ENCODE peak calls at places on chromosomes 12 and 14, in nine cellular contexts. C, A, V, K, R, H, B, N and U are unnamed samples. For H3K27me3, the result is how much of the 10 kb centered on the place peaks cover.

GRCh38 chr14:64388533-64389243 is 535 bp downstream of the MTHFD1 start:
- DNase-seq in C (peak), A (no peak), V (no peak), K (peak), R (peak), H (no peak), B (peak), N (no peak), U (no peak)

GRCh38 chr14:22549304-22549962 is 39.6 kb downstream of the DAD1 start:
- DNase-seq in C (no peak), A (no peak), V (no peak), K (no peak), R (no peak), H (no peak), B (no peak), N (no peak), U (no peak)

GRCh38 chr12:70985850-70986249 is 65.3 kb upstream of the PTPRR start:
- DNase-seq in C (no peak), A (no peak), V (no peak), K (no peak), R (no peak), H (no peak), B (no peak), N (no peak), U (no peak)

GRCh38 chr14:89384023-89384422 is 33.0 kb downstream of the FOXN3 start:
- DNase-seq in C (no peak), A (no peak), V (no peak), K (no peak), R (no peak), H (peak), B (no peak), N (no peak), U (no peak)

GRCh38 chr14:23294734-23295561 is 7.7 kb downstream of the PPP1R3E start:
- DNase-seq in C (peak), A (peak), V (no peak), K (peak), R (peak), H (peak), B (peak), N (no peak), U (no peak)

GRCh38 chr12:109728921-109729836 is 15.6 kb downstream of the FAM222A start:
- DNase-seq in C (no peak), A (peak), V (no peak), K (no peak), R (no peak), H (no peak), B (no peak), N (no peak), U (no peak)

GRCh38 chr12:89878327-89878726 is 169.7 kb upstream of the ATP2B1 start:
- DNase-seq in C (no peak), A (no peak), V (no peak), K (no peak), R (no peak), H (no peak), B (no peak), N (no peak), U (no peak)

GRCh38 chr14:93045965-93046695 is 69.6 kb downstream of the ITPK1 start:
- DNase-seq in C (peak), A (no peak), V (no peak), K (no peak), R (peak), H (peak), B (peak), N (peak), U (no peak)

GRCh38 chr12:105706321-105706972 is 376.0 kb downstream of the C12orf75 start:
- DNase-seq in C (no peak), A (peak), V (no peak), K (peak), R (peak), H (no peak), B (peak), N (no peak), U (no peak)

DNA sequence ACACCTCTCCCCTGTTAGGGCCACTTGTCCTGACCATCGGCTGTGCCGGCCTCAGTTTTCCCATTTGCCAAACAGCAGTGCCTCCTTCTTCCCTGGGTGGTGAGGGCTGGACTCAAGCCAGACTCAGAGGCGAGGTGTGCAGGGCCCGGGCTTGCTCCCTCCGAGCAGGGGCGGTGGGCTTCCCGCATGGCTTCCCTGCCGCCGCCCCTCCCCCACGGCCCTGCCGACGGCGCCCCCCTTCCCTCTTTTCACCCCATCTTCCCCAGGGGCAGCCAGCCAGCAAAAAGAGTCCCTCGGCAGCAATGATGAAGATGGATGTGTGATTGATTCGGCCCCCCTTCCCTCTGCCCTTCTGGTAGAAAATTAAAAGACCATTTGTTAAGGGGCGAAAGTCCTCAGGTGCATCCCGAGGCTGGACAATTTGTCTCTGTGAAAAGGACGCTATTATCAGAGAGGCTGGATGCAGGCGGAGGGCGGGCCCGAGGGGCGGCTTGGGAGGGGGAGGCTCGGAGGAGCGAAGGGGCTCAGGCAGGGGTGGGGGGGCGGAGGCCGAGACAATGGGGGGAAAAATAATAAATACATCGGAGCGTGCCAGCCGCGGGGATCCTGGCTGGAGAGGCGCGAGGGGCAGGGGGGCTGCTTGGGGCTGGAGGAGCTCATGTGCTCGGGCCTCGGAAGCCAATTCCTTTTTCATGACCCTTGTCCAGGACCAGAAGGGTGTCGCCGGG is 48.0 kb upstream of the LHX5 start:
- DNase-seq in C (no peak), A (no peak), V (no peak), K (no peak), R (no peak), H (no peak), B (no peak), N (no peak), U (peak)
- H3K27me3 ChIP-seq in C (half or more), A (half or more), V (under half), K (half or more), R (under half), H (under half), B (half or more), N (half or more), U (half or more)

GRCh38 chr14:104281768-104282301 is 143.4 kb downstream of the KIF26A start:
- DNase-seq in C (no peak), A (peak), V (no peak), K (no peak), R (no peak), H (no peak), B (no peak), N (no peak), U (peak)
- H3K27me3 ChIP-seq in C (under half), A (under half), V (under half), K (under half), R (under half), H (under half), B (under half), N (under half), U (under half)

DNA sequence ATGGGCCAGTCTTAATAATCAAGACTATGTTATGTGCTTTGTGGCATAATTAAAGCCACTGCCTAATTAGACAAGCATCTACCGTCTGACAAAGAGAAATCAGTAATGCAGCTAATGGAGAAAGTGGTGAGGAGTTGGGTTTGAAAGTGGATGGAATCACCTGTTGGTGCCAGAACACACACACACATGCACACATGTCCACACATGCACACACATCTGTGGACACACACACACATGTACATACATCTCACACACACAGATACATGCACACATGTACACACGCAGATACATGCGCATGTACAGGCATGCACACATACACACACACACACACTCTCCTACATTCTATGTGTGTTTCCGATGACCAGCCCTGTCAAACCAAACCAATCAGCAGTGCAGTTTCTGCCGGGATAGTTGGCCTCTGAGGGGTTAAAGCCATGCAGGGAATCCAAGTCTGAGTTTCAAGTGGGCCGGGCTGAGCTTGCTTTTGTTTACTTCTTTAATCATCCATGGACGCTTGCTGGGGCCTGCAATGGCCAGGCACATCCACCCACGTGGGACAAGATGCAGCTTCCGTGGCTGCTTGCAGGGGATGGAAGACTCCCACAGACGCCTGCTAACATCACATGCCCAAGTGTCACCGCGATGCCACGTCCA is 52.5 kb downstream of the GALNT9 start:
- DNase-seq in C (no peak), A (no peak), V (no peak), K (no peak), R (no peak), H (no peak), B (no peak), N (no peak), U (no peak)
- H3K27me3 ChIP-seq in C (under half), A (half or more), V (under half), K (under half), R (half or more), H (under half), B (under half), N (under half), U (under half)

DNA sequence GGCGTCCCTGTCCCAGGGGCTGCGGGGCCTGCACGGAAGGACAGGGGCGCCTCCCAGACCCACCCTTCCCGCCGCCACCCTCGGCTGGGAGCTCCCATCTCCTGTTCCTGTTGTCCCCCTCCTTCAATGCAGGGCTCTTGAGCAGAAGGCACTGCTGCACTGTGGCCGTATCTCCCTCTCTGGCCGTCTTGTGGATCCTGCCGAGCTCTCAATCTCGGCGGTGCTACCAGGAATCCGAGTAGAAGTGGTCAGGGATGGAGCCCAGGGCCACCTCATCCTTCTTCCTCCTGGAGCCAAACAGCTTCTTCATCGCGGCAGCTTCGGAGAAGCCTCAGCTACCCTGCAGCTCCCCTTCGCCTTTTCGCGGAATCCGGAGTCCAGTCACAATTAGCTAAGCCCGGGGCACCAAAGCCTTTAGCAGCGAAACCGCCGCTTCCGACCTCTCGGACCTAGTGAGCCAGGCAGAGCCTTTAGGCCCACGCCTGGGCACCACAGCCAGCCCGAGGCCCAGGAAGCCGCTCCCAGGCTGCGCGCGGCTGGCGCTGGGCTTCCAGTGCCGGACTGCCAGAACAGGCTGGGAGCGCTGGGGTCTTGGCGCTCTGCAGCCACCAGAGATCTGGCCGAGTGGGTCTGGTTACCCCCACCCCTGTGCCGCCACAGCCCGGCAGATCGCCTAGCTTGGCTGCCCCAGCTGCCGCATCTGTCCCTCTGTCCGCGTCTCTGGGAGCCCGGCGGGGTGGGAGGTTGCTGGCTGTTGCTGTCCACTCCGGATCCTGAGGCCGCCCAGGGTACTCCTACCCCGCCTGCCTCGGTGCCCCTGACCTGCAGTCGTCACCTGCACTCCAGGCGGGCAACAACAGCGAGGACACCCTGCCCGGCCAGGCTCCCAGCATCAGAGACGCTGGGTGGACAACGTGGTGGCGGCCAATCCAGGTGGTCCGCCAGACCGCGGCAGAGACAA is 69.1 kb downstream of the ASCL4 start:
- DNase-seq in C (peak), A (no peak), V (no peak), K (no peak), R (no peak), H (peak), B (no peak), N (no peak), U (peak)
- H3K27me3 ChIP-seq in C (half or more), A (half or more), V (under half), K (half or more), R (half or more), H (under half), B (half or more), N (under half), U (half or more)

GRCh38 chr14:103099733-103100280 is 5.3 kb downstream of the EXOC3L4 start:
- DNase-seq in C (no peak), A (no peak), V (no peak), K (no peak), R (no peak), H (no peak), B (no peak), N (no peak), U (peak)
- H3K27me3 ChIP-seq in C (under half), A (half or more), V (under half), K (under half), R (under half), H (under half), B (under half), N (under half), U (under half)